ENCODE peak calls at places on chromosomes 2 and 18, in eight cellular contexts. One of them, this sample, is unnamed.
A peak's percentile ranks its signal among the peaks of the same experiment; 100 is the strongest.

GRCh38 chr2:154484338-154485099 is 214.0 kb upstream of the KCNJ3 start:
- DNase-seq in body of pancreas: no peak
- DNase-seq in caudate nucleus: no peak
- DNase-seq in AG04450: no peak
- DNase-seq in cardiac muscle cell: no peak
- DNase-seq in gastrocnemius medialis: no peak
- DNase-seq in neural progenitor cell: no peak
- DNase-seq in heart right ventricle: no peak
- DNase-seq in this sample: no peak

GRCh38 chr2:199923924-199924323 is 12.8 kb downstream of the C2orf69 start:
- DNase-seq in body of pancreas: no peak
- DNase-seq in caudate nucleus: no peak
- DNase-seq in AG04450: no peak
- DNase-seq in cardiac muscle cell: no peak
- DNase-seq in gastrocnemius medialis: no peak
- DNase-seq in neural progenitor cell: no peak
- DNase-seq in heart right ventricle: no peak
- DNase-seq in this sample: no peak

GRCh38 chr2:15673919-15674636 is 82.4 kb downstream of the DDX1 start:
- DNase-seq in body of pancreas: peak; percentile 10
- DNase-seq in caudate nucleus: no peak
- DNase-seq in AG04450: peak; percentile 6
- DNase-seq in cardiac muscle cell: peak; percentile 62
- DNase-seq in gastrocnemius medialis: no peak
- DNase-seq in neural progenitor cell: peak; percentile 71
- DNase-seq in heart right ventricle: no peak
- DNase-seq in this sample: no peak

GRCh38 chr18:22813648-22814328 is 119.3 kb upstream of the RBBP8 start:
- DNase-seq in body of pancreas: peak; percentile 26
- DNase-seq in caudate nucleus: no peak
- DNase-seq in AG04450: no peak
- DNase-seq in cardiac muscle cell: peak; percentile 54
- DNase-seq in gastrocnemius medialis: no peak
- DNase-seq in neural progenitor cell: peak; percentile 60
- DNase-seq in heart right ventricle: no peak
- DNase-seq in this sample: no peak

GRCh38 chr2:202030676-202031075 is 3.0 kb upstream of the FZD7 start:
- DNase-seq in body of pancreas: no peak
- DNase-seq in caudate nucleus: no peak
- DNase-seq in AG04450: no peak
- DNase-seq in cardiac muscle cell: no peak
- DNase-seq in gastrocnemius medialis: no peak
- DNase-seq in neural progenitor cell: no peak
- DNase-seq in heart right ventricle: no peak
- DNase-seq in this sample: no peak

GRCh38 chr2:181235683-181236459 is 221.3 kb upstream of the ITGA4 start:
- DNase-seq in body of pancreas: no peak
- DNase-seq in caudate nucleus: no peak
- DNase-seq in AG04450: no peak
- DNase-seq in cardiac muscle cell: no peak
- DNase-seq in gastrocnemius medialis: no peak
- DNase-seq in neural progenitor cell: no peak
- DNase-seq in heart right ventricle: no peak
- DNase-seq in this sample: no peak

GRCh38 chr2:183490930-183491329 is 366.7 kb downstream of the NUP35 start:
- DNase-seq in body of pancreas: no peak
- DNase-seq in caudate nucleus: no peak
- DNase-seq in AG04450: no peak
- DNase-seq in cardiac muscle cell: peak; percentile 30
- DNase-seq in gastrocnemius medialis: no peak
- DNase-seq in neural progenitor cell: no peak
- DNase-seq in heart right ventricle: peak; percentile 18
- DNase-seq in this sample: no peak

GRCh38 chr2:158060862-158061435 is 40.7 kb upstream of the UPP2 start:
- DNase-seq in body of pancreas: no peak
- DNase-seq in caudate nucleus: no peak
- DNase-seq in AG04450: no peak
- DNase-seq in cardiac muscle cell: no peak
- DNase-seq in gastrocnemius medialis: no peak
- DNase-seq in neural progenitor cell: no peak
- DNase-seq in heart right ventricle: no peak
- DNase-seq in this sample: no peak

GRCh38 chr2:122206101-122206500 is 450.6 kb downstream of the TSN start:
- DNase-seq in body of pancreas: no peak
- DNase-seq in caudate nucleus: no peak
- DNase-seq in AG04450: no peak
- DNase-seq in cardiac muscle cell: no peak
- DNase-seq in gastrocnemius medialis: no peak
- DNase-seq in neural progenitor cell: no peak
- DNase-seq in heart right ventricle: no peak
- DNase-seq in this sample: no peak

GRCh38 chr2:226227341-226227740 is 572.3 kb downstream of the IRS1 start:
- DNase-seq in body of pancreas: no peak
- DNase-seq in caudate nucleus: no peak
- DNase-seq in AG04450: no peak
- DNase-seq in cardiac muscle cell: no peak
- DNase-seq in gastrocnemius medialis: no peak
- DNase-seq in neural progenitor cell: no peak
- DNase-seq in heart right ventricle: no peak
- DNase-seq in this sample: no peak

GRCh38 chr2:172437419-172438063 is 10.2 kb downstream of the ITGA6 start:
- DNase-seq in body of pancreas: no peak
- DNase-seq in caudate nucleus: no peak
- DNase-seq in AG04450: no peak
- DNase-seq in cardiac muscle cell: no peak
- DNase-seq in gastrocnemius medialis: no peak
- DNase-seq in neural progenitor cell: no peak
- DNase-seq in heart right ventricle: no peak
- DNase-seq in this sample: no peak

DNA sequence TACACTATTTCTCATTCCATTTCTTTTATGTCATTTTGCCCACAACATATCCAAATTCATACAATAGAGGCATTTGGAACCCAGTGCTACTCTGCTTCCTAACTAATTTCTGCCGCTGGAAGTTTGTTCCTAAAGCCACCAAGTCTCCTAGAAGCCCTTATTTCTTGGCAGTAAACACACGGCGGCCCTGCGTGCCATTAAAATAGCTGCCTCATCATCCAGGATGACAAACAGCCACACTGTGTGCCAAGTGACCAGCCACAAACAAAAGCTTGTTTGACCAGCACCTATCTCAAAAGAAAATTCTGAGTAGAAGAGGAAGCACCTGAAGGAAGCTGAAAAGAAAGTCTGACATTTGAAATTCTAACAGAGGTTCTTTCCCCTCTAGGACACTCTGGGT is 64.2 kb downstream of the BCL11A start:
- DNase-seq in body of pancreas: no peak
- DNase-seq in caudate nucleus: no peak
- DNase-seq in AG04450: no peak
- DNase-seq in cardiac muscle cell: no peak
- DNase-seq in gastrocnemius medialis: no peak
- DNase-seq in neural progenitor cell: no peak
- DNase-seq in heart right ventricle: peak; percentile 47
- DNase-seq in this sample: no peak
- H3K27ac ChIP-seq in body of pancreas: no peak overlapping the region
- H3K27ac ChIP-seq in caudate nucleus: no peak overlapping the region
- H3K27ac ChIP-seq in AG04450: no peak overlapping the region
- H3K27ac ChIP-seq in cardiac muscle cell: no peak overlapping the region
- H3K27ac ChIP-seq in gastrocnemius medialis: no peak overlapping the region
- H3K27ac ChIP-seq in neural progenitor cell: no peak overlapping the region
- H3K27ac ChIP-seq in heart right ventricle: peak overlapping the region; percentile 55
- H3K27ac ChIP-seq in this sample: no peak overlapping the region

DNA sequence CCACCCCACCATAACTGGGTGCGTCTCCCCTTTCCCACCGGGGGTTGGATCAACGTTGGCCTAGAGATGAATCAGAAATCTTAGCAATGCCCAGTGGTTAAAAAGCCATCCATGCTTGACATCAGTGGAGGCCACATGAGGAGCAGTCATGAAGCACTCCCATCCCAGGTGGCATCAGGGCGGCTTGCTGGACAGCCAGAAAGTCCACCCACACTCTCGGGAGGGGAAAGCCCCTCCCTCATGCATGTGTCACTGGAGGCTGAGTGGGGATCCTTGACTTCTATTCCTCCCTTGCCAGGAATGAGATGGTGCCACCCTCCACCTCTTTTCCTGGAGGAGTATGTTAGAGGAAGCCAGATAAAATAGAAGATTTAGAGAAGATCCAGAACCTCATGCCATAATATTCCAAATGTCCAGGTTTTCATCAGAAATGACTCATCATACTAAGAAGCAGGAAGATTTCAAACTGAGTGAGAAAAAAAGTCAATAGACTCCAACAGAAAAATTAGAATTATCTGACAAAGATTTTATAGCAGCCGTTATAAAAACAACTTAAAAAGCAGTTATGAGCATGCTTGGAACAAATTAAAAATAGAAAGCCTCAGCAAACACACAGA is 507.1 kb upstream of the ID2 start:
- DNase-seq in body of pancreas: no peak
- DNase-seq in caudate nucleus: no peak
- DNase-seq in AG04450: no peak
- DNase-seq in cardiac muscle cell: no peak
- DNase-seq in gastrocnemius medialis: no peak
- DNase-seq in neural progenitor cell: no peak
- DNase-seq in heart right ventricle: no peak
- DNase-seq in this sample: no peak
- H3K27ac ChIP-seq in body of pancreas: no peak overlapping the region
- H3K27ac ChIP-seq in caudate nucleus: no peak overlapping the region
- H3K27ac ChIP-seq in AG04450: no peak overlapping the region
- H3K27ac ChIP-seq in cardiac muscle cell: no peak overlapping the region
- H3K27ac ChIP-seq in gastrocnemius medialis: no peak overlapping the region
- H3K27ac ChIP-seq in neural progenitor cell: no peak overlapping the region
- H3K27ac ChIP-seq in heart right ventricle: no peak overlapping the region
- H3K27ac ChIP-seq in this sample: no peak overlapping the region

GRCh38 chr2:48312126-48312525 is 217.8 kb upstream of the STON1 start:
- DNase-seq in body of pancreas: no peak
- DNase-seq in caudate nucleus: no peak
- DNase-seq in AG04450: no peak
- DNase-seq in cardiac muscle cell: no peak
- DNase-seq in gastrocnemius medialis: no peak
- DNase-seq in neural progenitor cell: no peak
- DNase-seq in heart right ventricle: no peak
- DNase-seq in this sample: no peak
- H3K27ac ChIP-seq in body of pancreas: no peak overlapping the region
- H3K27ac ChIP-seq in caudate nucleus: no peak overlapping the region
- H3K27ac ChIP-seq in AG04450: no peak overlapping the region
- H3K27ac ChIP-seq in cardiac muscle cell: no peak overlapping the region
- H3K27ac ChIP-seq in gastrocnemius medialis: peak overlapping the region; percentile 98
- H3K27ac ChIP-seq in neural progenitor cell: no peak overlapping the region
- H3K27ac ChIP-seq in heart right ventricle: no peak overlapping the region
- H3K27ac ChIP-seq in this sample: no peak overlapping the region

DNA sequence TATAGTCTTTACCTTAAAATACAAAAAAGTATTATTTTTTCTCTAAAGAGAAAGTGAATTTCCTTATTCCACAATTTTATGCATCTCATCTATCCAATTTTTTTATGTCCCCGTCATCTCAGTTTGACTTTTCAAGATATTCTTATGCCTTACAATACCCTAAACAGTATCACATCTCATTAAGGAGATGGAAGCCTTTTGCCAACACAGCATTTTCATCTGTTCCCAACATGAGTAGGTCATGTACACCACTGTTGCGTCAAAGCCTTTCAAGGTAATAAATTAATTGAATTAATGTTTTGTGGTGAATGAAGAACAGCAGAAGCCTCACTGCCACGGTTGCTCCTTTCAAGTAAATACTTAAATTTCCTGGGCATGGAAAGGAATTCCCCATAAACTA is 299.4 kb downstream of the EPHA4 start:
- DNase-seq in body of pancreas: no peak
- DNase-seq in caudate nucleus: no peak
- DNase-seq in AG04450: no peak
- DNase-seq in cardiac muscle cell: no peak
- DNase-seq in gastrocnemius medialis: no peak
- DNase-seq in neural progenitor cell: no peak
- DNase-seq in heart right ventricle: no peak
- DNase-seq in this sample: no peak
- H3K27ac ChIP-seq in body of pancreas: no peak overlapping the region
- H3K27ac ChIP-seq in caudate nucleus: no peak overlapping the region
- H3K27ac ChIP-seq in AG04450: no peak overlapping the region
- H3K27ac ChIP-seq in cardiac muscle cell: no peak overlapping the region
- H3K27ac ChIP-seq in gastrocnemius medialis: no peak overlapping the region
- H3K27ac ChIP-seq in neural progenitor cell: no peak overlapping the region
- H3K27ac ChIP-seq in heart right ventricle: no peak overlapping the region
- H3K27ac ChIP-seq in this sample: no peak overlapping the region

GRCh38 chr2:146814971-146815370 is 1029.9 kb upstream of the ACVR2A start:
- DNase-seq in body of pancreas: no peak
- DNase-seq in caudate nucleus: no peak
- DNase-seq in AG04450: no peak
- DNase-seq in cardiac muscle cell: no peak
- DNase-seq in gastrocnemius medialis: no peak
- DNase-seq in neural progenitor cell: no peak
- DNase-seq in heart right ventricle: no peak
- DNase-seq in this sample: no peak

GRCh38 chr2:146817613-146818012 is 1027.2 kb upstream of the ACVR2A start:
- DNase-seq in body of pancreas: no peak
- DNase-seq in caudate nucleus: no peak
- DNase-seq in AG04450: no peak
- DNase-seq in cardiac muscle cell: no peak
- DNase-seq in gastrocnemius medialis: no peak
- DNase-seq in neural progenitor cell: peak; percentile 54
- DNase-seq in heart right ventricle: no peak
- DNase-seq in this sample: no peak

GRCh38 chr2:146821836-146822316 is 1023.0 kb upstream of the ACVR2A start:
- DNase-seq in body of pancreas: no peak
- DNase-seq in caudate nucleus: no peak
- DNase-seq in AG04450: no peak
- DNase-seq in cardiac muscle cell: no peak
- DNase-seq in gastrocnemius medialis: no peak
- DNase-seq in neural progenitor cell: no peak
- DNase-seq in heart right ventricle: no peak
- DNase-seq in this sample: no peak

GRCh38 chr2:146820672-146821071 is 1024.2 kb upstream of the ACVR2A start:
- DNase-seq in body of pancreas: no peak
- DNase-seq in caudate nucleus: no peak
- DNase-seq in AG04450: no peak
- DNase-seq in cardiac muscle cell: no peak
- DNase-seq in gastrocnemius medialis: no peak
- DNase-seq in neural progenitor cell: no peak
- DNase-seq in heart right ventricle: no peak
- DNase-seq in this sample: no peak

DNA sequence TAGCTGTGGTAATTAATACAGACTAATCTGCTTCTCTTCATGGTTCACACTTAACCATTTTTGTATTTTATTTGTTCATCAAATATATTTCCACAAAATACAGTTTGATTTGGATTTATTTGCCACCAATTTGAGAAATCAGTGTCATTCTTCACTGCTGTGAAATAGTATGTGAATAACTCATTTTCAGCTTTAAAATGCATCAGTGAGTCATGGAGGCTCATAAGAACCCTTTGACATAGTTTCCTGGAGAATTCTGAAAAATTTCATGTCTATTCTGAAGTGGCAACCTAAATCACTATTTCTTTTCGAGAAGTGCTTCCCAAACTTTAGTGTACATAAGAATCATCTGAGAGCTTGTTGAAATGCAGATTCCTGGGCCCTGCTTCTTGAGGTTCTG is 1026.7 kb upstream of the ACVR2A start:
- DNase-seq in body of pancreas: no peak
- DNase-seq in caudate nucleus: no peak
- DNase-seq in AG04450: no peak
- DNase-seq in cardiac muscle cell: no peak
- DNase-seq in gastrocnemius medialis: no peak
- DNase-seq in neural progenitor cell: no peak
- DNase-seq in heart right ventricle: no peak
- DNase-seq in this sample: no peak
- H3K27ac ChIP-seq in body of pancreas: no peak overlapping the region
- H3K27ac ChIP-seq in caudate nucleus: no peak overlapping the region
- H3K27ac ChIP-seq in AG04450: no peak overlapping the region
- H3K27ac ChIP-seq in cardiac muscle cell: no peak overlapping the region
- H3K27ac ChIP-seq in gastrocnemius medialis: no peak overlapping the region
- H3K27ac ChIP-seq in neural progenitor cell: no peak overlapping the region
- H3K27ac ChIP-seq in heart right ventricle: no peak overlapping the region
- H3K27ac ChIP-seq in this sample: no peak overlapping the region

GRCh38 chr2:98768765-98769476 is 38.0 kb upstream of the MGAT4A start:
- DNase-seq in body of pancreas: peak; percentile 43
- DNase-seq in caudate nucleus: no peak
- DNase-seq in AG04450: no peak
- DNase-seq in cardiac muscle cell: no peak
- DNase-seq in gastrocnemius medialis: no peak
- DNase-seq in neural progenitor cell: no peak
- DNase-seq in heart right ventricle: no peak
- DNase-seq in this sample: no peak
- H3K27ac ChIP-seq in body of pancreas: peak overlapping the region; percentile 75
- H3K27ac ChIP-seq in caudate nucleus: no peak overlapping the region
- H3K27ac ChIP-seq in AG04450: no peak overlapping the region
- H3K27ac ChIP-seq in cardiac muscle cell: no peak overlapping the region
- H3K27ac ChIP-seq in gastrocnemius medialis: no peak overlapping the region
- H3K27ac ChIP-seq in neural progenitor cell: no peak overlapping the region
- H3K27ac ChIP-seq in heart right ventricle: no peak overlapping the region
- H3K27ac ChIP-seq in this sample: peak overlapping the region; percentile 79

This sample was measured in CD8-positive, alpha-beta T cell.